ENCODE peak calls at places on chromosomes 12 and 14, in five cellular contexts. C is WERI-Rb-1; J is NCI-H1092 treated with DMSO at 0.1 percent for 48 hours; F is BE2C; A is activated CD4-positive, CD25-positive, alpha-beta regulatory T cell treated with anti-CD3 and anti-CD28 coated beads, Interleukin-2, amount 50 U/mL, for 72 hours. T is an unnamed sample.

GRCh38 chr12:12442548-12443071 is 85.7 kb downstream of the BORCS5 start:
- DNase-seq in A (no peak), J (no peak), F (no peak), C (peak), T (no peak)

GRCh38 chr12:6154730-6155459 is 30.4 kb upstream of the VWF start:
- DNase-seq in F (peak), C (no peak), J (no peak), A (no peak), T (no peak)

GRCh38 chr12:116066381-116067230 is 210.9 kb downstream of the MED13L start:
- DNase-seq in F (peak), C (peak), J (no peak), A (peak), T (no peak)

GRCh38 chr14:104313674-104314073 is 175.3 kb downstream of the KIF26A start:
- DNase-seq in F (no peak), A (peak), J (no peak), C (no peak), T (no peak)

GRCh38 chr12:80551897-80552296 is 107.9 kb downstream of the PTPRQ start:
- DNase-seq in C (no peak), J (no peak), A (no peak), F (no peak), T (peak)

GRCh38 chr12:53482626-53483165 is 16.6 kb downstream of the MAP3K12 start:
- DNase-seq in F (no peak), J (no peak), C (no peak), A (no peak), T (no peak)

GRCh38 chr12:119182701-119183493 is 4.2 kb downstream of the HSPB8 start:
- DNase-seq in A (no peak), C (no peak), F (no peak), J (no peak), T (no peak)

GRCh38 chr12:34286934-34287333 is 264.6 kb downstream of the ALG10 start:
- DNase-seq in A (no peak), C (no peak), F (no peak), J (no peak), T (no peak)